ENCODE peak calls at places on chromosome X, in eight cellular contexts. Z is skeletal muscle cell, T is astrocyte of the cerebellum, L is T1000, B is WTC11, D is left ventricle myocardium inferior, Y is BJ, W is astrocyte. H is an unnamed sample.

GRCh38 chrX:153669174-153669890 is 4.3 kb downstream of the PNCK start:
- DNase-seq in Z (no peak), T (no peak), L (no peak), B (no peak), D (no peak), Y (no peak), W (no peak), H (peak; percentile 44)

GRCh38 chrX:155888139-155888538 is 7.0 kb downstream of the VAMP7 start:
- DNase-seq in Z (peak; percentile 27), T (peak; percentile 37), L (no peak), B (no peak), D (no peak), Y (peak; percentile 29), W (peak; percentile 75), H (no peak)

GRCh38 chrX:40950546-40950945 is 134.7 kb upstream of the USP9X start:
- DNase-seq in Z (no peak), T (no peak), L (no peak), B (peak; percentile 42), D (no peak), Y (no peak), W (no peak), H (no peak)

GRCh38 chrX:42869659-42870476 is 91.9 kb upstream of the PPP1R2C start:
- DNase-seq in Z (no peak), T (no peak), L (no peak), B (no peak), D (no peak), Y (no peak), W (no peak), H (no peak)

GRCh38 chrX:9745417-9746115 is 20.1 kb downstream of the GPR143 start:
- DNase-seq in Z (no peak), T (no peak), L (no peak), B (no peak), D (no peak), Y (no peak), W (peak; percentile 8), H (no peak)

GRCh38 chrX:65813245-65813644 is 145.8 kb downstream of the MSN start:
- DNase-seq in Z (no peak), T (no peak), L (no peak), B (no peak), D (no peak), Y (no peak), W (no peak), H (no peak)

GRCh38 chrX:29661290-29661689 is 554.1 kb upstream of the MAGEB2 start:
- DNase-seq in Z (no peak), T (no peak), L (no peak), B (no peak), D (no peak), Y (no peak), W (peak; percentile 80), H (no peak)

GRCh38 chrX:136030357-136031225 is 45.4 kb downstream of the SLC9A6 start:
- DNase-seq in Z (peak; percentile 39), T (peak; percentile 54), L (no peak), B (no peak), D (peak; percentile 67), Y (no peak), W (peak; percentile 93), H (no peak)

GRCh38 chrX:49060914-49061313 is 2.1 kb downstream of the CCDC120 start:
- DNase-seq in Z (no peak), T (no peak), L (no peak), B (no peak), D (no peak), Y (no peak), W (no peak), H (no peak)

GRCh38 chrX:68511255-68511654 is 12.4 kb downstream of the YIPF6 start:
- DNase-seq in Z (no peak), T (peak; percentile 31), L (no peak), B (peak; percentile 12), D (no peak), Y (no peak), W (no peak), H (no peak)

GRCh38 chrX:112058255-112058654 is 24.3 kb downstream of the TRPC5 start:
- DNase-seq in Z (no peak), T (no peak), L (no peak), B (no peak), D (no peak), Y (no peak), W (peak; percentile 55), H (no peak)

GRCh38 chrX:129549124-129549523 is 9.1 kb downstream of the OCRL start:
- DNase-seq in Z (no peak), T (no peak), L (no peak), B (no peak), D (no peak), Y (no peak), W (no peak), H (no peak)

GRCh38 chrX:141185366-141185765 is 8.4 kb upstream of the LDOC1 start:
- DNase-seq in Z (no peak), T (no peak), L (no peak), B (no peak), D (no peak), Y (no peak), W (no peak), H (no peak)

GRCh38 chrX:114800719-114801118 is 216.7 kb downstream of the IL13RA2 start:
- DNase-seq in Z (peak; percentile 54), T (no peak), L (peak; percentile 0), B (no peak), D (no peak), Y (peak; percentile 49), W (peak; percentile 2), H (no peak)

GRCh38 chrX:129540068-129540653 is at the start of gene OCRL:
- DNase-seq in Z (no peak), T (no peak), L (peak; percentile 4), B (peak; percentile 76), D (peak; percentile 68), Y (no peak), W (peak; percentile 29), H (peak; percentile 71)

GRCh38 chrX:123731258-123731986 is 1.4 kb downstream of the THOC2 start:
- DNase-seq in Z (no peak), T (no peak), L (no peak), B (no peak), D (no peak), Y (no peak), W (peak; percentile 33), H (peak; percentile 21)

GRCh38 chrX:68942141-68942540 is 113.3 kb downstream of the EFNB1 start:
- DNase-seq in Z (no peak), T (no peak), L (no peak), B (no peak), D (no peak), Y (no peak), W (no peak), H (no peak)

GRCh38 chrX:72609313-72609712 is 36.7 kb upstream of the HDAC8 start:
- DNase-seq in Z (no peak), T (no peak), L (no peak), B (no peak), D (no peak), Y (no peak), W (no peak), H (no peak)

GRCh38 chrX:39073131-39073530 is 271.9 kb downstream of the MID1IP1 start:
- DNase-seq in Z (no peak), T (no peak), L (no peak), B (no peak), D (no peak), Y (no peak), W (no peak), H (no peak)

GRCh38 chrX:152900937-152901445 is 3.1 kb downstream of the ZNF185 start:
- DNase-seq in Z (no peak), T (no peak), L (no peak), B (no peak), D (no peak), Y (no peak), W (no peak), H (no peak)

GRCh38 chrX:38409289-38409688 is 56.9 kb downstream of the OTC start:
- DNase-seq in Z (no peak), T (no peak), L (no peak), B (peak; percentile 11), D (no peak), Y (no peak), W (no peak), H (no peak)

GRCh38 chrX:38774249-38774648 is 27.0 kb upstream of the MID1IP1 start:
- DNase-seq in Z (no peak), T (no peak), L (no peak), B (no peak), D (no peak), Y (no peak), W (peak; percentile 22), H (no peak)

GRCh38 chrX:2828404-2829065 is at the start of gene GYG2:
- DNase-seq in Z (no peak), T (peak; percentile 44), L (peak; percentile 18), B (peak; percentile 67), D (no peak), Y (no peak), W (no peak), H (no peak)

GRCh38 chrX:47539860-47540259 is 21.1 kb upstream of the ARAF start:
- DNase-seq in Z (no peak), T (no peak), L (no peak), B (no peak), D (no peak), Y (no peak), W (peak; percentile 23), H (no peak)

GRCh38 chrX:22559506-22559905 is 286.8 kb downstream of the CBLL2 start:
- DNase-seq in Z (no peak), T (peak; percentile 47), L (no peak), B (no peak), D (no peak), Y (no peak), W (peak; percentile 58), H (no peak)

GRCh38 chrX:17030580-17031285 is 84.3 kb downstream of the REPS2 start:
- DNase-seq in Z (no peak), T (peak; percentile 69), L (no peak), B (no peak), D (no peak), Y (no peak), W (peak; percentile 81), H (no peak)

GRCh38 chrX:100868273-100868672 is 5.9 kb downstream of the NOX1 start:
- DNase-seq in Z (no peak), T (no peak), L (no peak), B (no peak), D (no peak), Y (no peak), W (no peak), H (no peak)

GRCh38 chrX:154040863-154041262 is 21.2 kb upstream of the IRAK1 start:
- DNase-seq in Z (no peak), T (no peak), L (no peak), B (no peak), D (no peak), Y (no peak), W (no peak), H (peak; percentile 30)

GRCh38 chrX:147957291-147957690 is 23.8 kb upstream of the FMR1NB start:
- DNase-seq in Z (no peak), T (no peak), L (no peak), B (no peak), D (no peak), Y (no peak), W (no peak), H (no peak)

GRCh38 chrX:107565916-107566602 is 62.3 kb upstream of the PRPS1 start:
- DNase-seq in Z (no peak), T (peak; percentile 66), L (no peak), B (peak; percentile 30), D (no peak), Y (no peak), W (peak; percentile 79), H (no peak)

GRCh38 chrX:154714925-154715324 is 36.0 kb downstream of the GAB3 start:
- DNase-seq in Z (no peak), T (no peak), L (peak; percentile 4), B (peak; percentile 36), D (no peak), Y (no peak), W (no peak), H (peak; percentile 39)

GRCh38 chrX:10326578-10326977 is 169.8 kb downstream of the CLCN4 start:
- DNase-seq in Z (peak; percentile 23), T (no peak), L (peak; percentile 2), B (no peak), D (no peak), Y (no peak), W (no peak), H (no peak)

GRCh38 chrX:56600141-56600540 is 36.7 kb downstream of the UBQLN2 start:
- DNase-seq in Z (no peak), T (no peak), L (no peak), B (no peak), D (no peak), Y (no peak), W (peak; percentile 1), H (no peak)

GRCh38 chrX:9189286-9189685 is 155.4 kb upstream of the FAM9B start:
- DNase-seq in Z (no peak), T (no peak), L (no peak), B (no peak), D (no peak), Y (no peak), W (no peak), H (no peak)